ENCODE peak calls at places on chromosomes 5 and 9, in seven cellular contexts. T, X, Q, S, D, E and M are unnamed samples.

GRCh38 chr9:106717686-106718085 is 145.3 kb upstream of the ZNF462 start:
- DNase-seq in D (no peak), E (no peak), S (no peak), T (peak), Q (no peak), X (no peak), M (no peak)

GRCh38 chr9:134243778-134244467 is 79.6 kb upstream of the RNU6ATAC start:
- DNase-seq in X (no peak), T (no peak), D (no peak), S (no peak), E (no peak), Q (no peak), M (no peak)

GRCh38 chr9:127833555-127833954 is 20.9 kb downstream of the ENG start:
- DNase-seq in E (no peak), X (no peak), Q (no peak), S (peak), T (no peak), D (no peak), M (no peak)

GRCh38 chr9:132214027-132214622 is 52.3 kb downstream of the NTNG2 start:
- DNase-seq in Q (peak), D (no peak), E (no peak), S (peak), X (no peak), T (peak), M (peak)

GRCh38 chr9:18405240-18405639 is 68.7 kb upstream of the ADAMTSL1 start:
- DNase-seq in X (no peak), D (no peak), Q (no peak), S (no peak), T (peak), E (no peak), M (no peak)

GRCh38 chr5:141958113-141958512 is at the start of gene PCDH12:
- DNase-seq in T (peak), Q (no peak), E (no peak), S (no peak), X (no peak), D (no peak), M (no peak)

GRCh38 chr5:61538722-61539501 is 206.9 kb downstream of the ZSWIM6 start:
- DNase-seq in X (no peak), E (no peak), S (no peak), D (no peak), T (no peak), Q (no peak), M (no peak)

GRCh38 chr5:55172937-55173695 is at the start of gene CDC20B:
- DNase-seq in D (peak), X (peak), Q (peak), S (peak), T (peak), E (peak), M (peak)

GRCh38 chr9:34256104-34256503 is 73.0 kb downstream of the KIF24 start:
- DNase-seq in X (no peak), E (no peak), D (no peak), T (no peak), S (no peak), Q (no peak), M (no peak)